ENCODE peak calls at places on chromosomes 4 and X, in five cellular contexts. G is SK-N-SH, A is fibroblast of lung, P is H9, H is MM.1S. L is an unnamed sample.

GRCh38 chrX:40152706-40153334 is 55.1 kb upstream of the BCOR start:
- DNase-seq in G (peak), A (no peak), P (peak), H (no peak), L (peak)

GRCh38 chr4:70688795-70689231 is 481 bp downstream of the UTP3 start:
- DNase-seq in G (peak), A (no peak), P (no peak), H (no peak), L (peak)

GRCh38 chrX:56812515-56813105 is 83.6 kb downstream of the NBDY start:
- DNase-seq in G (no peak), A (peak), P (no peak), H (peak), L (no peak)

GRCh38 chr4:39390603-39391002 is 16.1 kb upstream of the KLB start:
- DNase-seq in G (no peak), A (no peak), P (no peak), H (no peak), L (no peak)

GRCh38 chrX:55489315-55490009 is at the start of gene USP51:
- DNase-seq in G (peak), A (peak), P (peak), H (no peak), L (peak)

GRCh38 chr4:25925486-25926201 is 11.6 kb downstream of the SMIM20 start:
- DNase-seq in G (peak), A (peak), P (peak), H (peak), L (peak)

GRCh38 chrX:43349363-43349762 is 306.7 kb upstream of the MAOA start:
- DNase-seq in G (peak), A (peak), P (peak), H (peak), L (peak)

GRCh38 chr4:98143001-98143899 is at the start of gene STPG2:
- DNase-seq in G (peak), A (peak), P (peak), H (peak), L (peak)

GRCh38 chr4:169611991-169612868 is at the start of gene NEK1:
- DNase-seq in G (peak), A (peak), P (peak), H (peak), L (peak)

GRCh38 chrX:47643926-47644325 is 6.4 kb downstream of the ELK1 start:
- DNase-seq in G (no peak), A (peak), P (no peak), H (peak), L (no peak)

GRCh38 chrX:16739574-16739973 is 20.2 kb downstream of the SYAP1 start:
- DNase-seq in G (no peak), A (no peak), P (no peak), H (no peak), L (no peak)

GRCh38 chrX:133495464-133496391 is 80.4 kb upstream of the GPC4 start:
- DNase-seq in G (no peak), A (peak), P (no peak), H (no peak), L (peak)

GRCh38 chrX:18897611-18898010 is 86.3 kb downstream of the PHKA2 start:
- DNase-seq in G (no peak), A (no peak), P (no peak), H (no peak), L (no peak)

GRCh38 chrX:136531951-136532350 is at the start of gene VGLL1:
- DNase-seq in G (no peak), A (no peak), P (no peak), H (no peak), L (peak)

GRCh38 chrX:136525738-136526606 is 6.0 kb upstream of the VGLL1 start:
- DNase-seq in G (no peak), A (peak), P (no peak), H (no peak), L (peak)

GRCh38 chrX:136528645-136529315 is 3.2 kb upstream of the VGLL1 start:
- DNase-seq in G (no peak), A (no peak), P (peak), H (no peak), L (peak)

GRCh38 chrX:136534131-136534530 is 2.1 kb downstream of the VGLL1 start:
- DNase-seq in G (no peak), A (no peak), P (no peak), H (no peak), L (no peak)

GRCh38 chrX:136529795-136530194 is 2.2 kb upstream of the VGLL1 start:
- DNase-seq in G (no peak), A (no peak), P (no peak), H (no peak), L (no peak)
- H2AFZ ChIP-seq in G (no peak), A (no peak), P (no peak), H (no peak), L (no peak)

GRCh38 chrX:45295587-45295986 is 94.9 kb upstream of the DIPK2B start:
- DNase-seq in G (no peak), A (peak), P (no peak), H (no peak), L (peak)

DNA sequence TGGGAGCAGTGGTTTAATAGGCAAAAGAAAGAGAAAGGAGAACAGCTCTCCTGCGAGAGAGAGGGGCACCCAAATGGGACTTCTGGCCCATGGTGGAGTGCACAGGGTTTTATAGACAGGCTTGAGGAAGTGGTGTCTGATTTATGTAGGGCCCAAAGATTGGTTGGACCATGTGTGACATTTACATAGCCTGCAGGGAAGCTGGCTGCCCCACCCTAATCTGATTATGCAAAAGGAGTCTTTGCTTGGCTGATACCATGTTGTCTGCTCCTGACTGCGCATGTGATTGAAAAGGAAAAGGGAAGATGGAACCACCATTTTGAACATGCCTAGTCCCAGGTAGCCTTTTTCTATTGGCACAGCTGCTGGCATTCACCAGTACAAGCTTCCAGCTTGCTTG is 100.0 kb upstream of the DIPK2B start:
- DNase-seq in G (no peak), A (no peak), P (no peak), H (no peak), L (no peak)
- TF ChIP-seq CTCF in G (no peak), A (no peak), P (no peak), H (no peak), L (no peak)

GRCh38 chr4:3793545-3793944 is 27.4 kb downstream of the ADRA2C start:
- DNase-seq in G (no peak), A (no peak), P (no peak), H (no peak), L (no peak)

GRCh38 chr4:3791256-3791655 is 25.1 kb downstream of the ADRA2C start:
- DNase-seq in G (no peak), A (no peak), P (no peak), H (no peak), L (no peak)

GRCh38 chr4:3790006-3790561 is 23.9 kb downstream of the ADRA2C start:
- DNase-seq in G (peak), A (no peak), P (no peak), H (no peak), L (no peak)

GRCh38 chr4:3792813-3793212 is 26.6 kb downstream of the ADRA2C start:
- DNase-seq in G (peak), A (no peak), P (peak), H (no peak), L (no peak)

GRCh38 chr4:3791910-3792542 is 25.8 kb downstream of the ADRA2C start:
- DNase-seq in G (no peak), A (no peak), P (peak), H (peak), L (peak)
- H2AFZ ChIP-seq in G (no peak), A (no peak), P (no peak), H (no peak), L (no peak)

DNA sequence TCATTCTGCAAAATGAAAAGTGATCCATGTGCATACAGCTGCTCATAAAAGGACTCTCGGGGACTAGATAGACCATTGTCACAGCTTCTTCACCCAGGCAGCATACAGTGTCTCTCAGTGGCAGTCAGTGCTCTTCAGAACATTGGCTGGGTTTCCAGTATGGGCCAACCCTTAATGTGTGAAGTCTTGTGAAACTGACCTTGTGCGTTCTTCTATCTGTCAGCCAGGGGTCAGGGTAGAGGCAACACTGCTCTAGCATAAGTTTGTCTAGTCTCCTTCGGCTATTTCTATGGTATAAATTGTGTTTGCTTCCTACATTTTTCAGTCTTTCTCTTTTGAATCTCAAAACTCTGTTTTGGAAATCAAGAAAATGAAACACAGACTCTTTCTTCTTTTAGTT is 37.0 kb upstream of the SMIM31 start:
- DNase-seq in G (no peak), A (no peak), P (peak), H (no peak), L (peak)
- TF ChIP-seq CTCF in G (peak), A (no peak), P (peak), H (peak), L (peak)

GRCh38 chr4:110503588-110504435 is 27.9 kb downstream of the ENPEP start:
- DNase-seq in G (no peak), A (peak), P (peak), H (peak), L (no peak)
- H2AFZ ChIP-seq in G (no peak), A (no peak), P (no peak), H (no peak), L (no peak)

DNA sequence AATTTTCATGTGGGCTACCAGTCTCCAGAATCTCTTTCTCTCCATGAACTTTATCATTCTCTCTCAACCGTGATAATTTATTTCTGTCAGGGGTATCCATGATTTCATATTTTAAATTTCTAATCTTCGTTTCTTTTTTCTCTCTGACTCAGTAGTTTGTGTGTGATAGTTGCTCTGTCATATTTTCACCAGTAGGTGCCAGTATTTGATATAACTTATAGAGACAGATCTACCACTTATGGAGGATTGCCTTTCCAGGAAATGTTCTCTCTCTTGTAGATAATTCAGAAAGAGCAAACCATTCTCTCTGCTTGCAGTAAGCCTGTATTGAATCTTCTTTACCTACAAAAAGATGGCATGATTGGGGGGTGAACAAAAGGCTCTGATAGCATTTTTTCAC is 79.3 kb upstream of the DYNLT3 start:
- DNase-seq in G (peak), A (peak), P (no peak), H (peak), L (peak)
- TF ChIP-seq CTCF in G (peak), A (no peak), P (peak), H (peak), L (peak)

DNA sequence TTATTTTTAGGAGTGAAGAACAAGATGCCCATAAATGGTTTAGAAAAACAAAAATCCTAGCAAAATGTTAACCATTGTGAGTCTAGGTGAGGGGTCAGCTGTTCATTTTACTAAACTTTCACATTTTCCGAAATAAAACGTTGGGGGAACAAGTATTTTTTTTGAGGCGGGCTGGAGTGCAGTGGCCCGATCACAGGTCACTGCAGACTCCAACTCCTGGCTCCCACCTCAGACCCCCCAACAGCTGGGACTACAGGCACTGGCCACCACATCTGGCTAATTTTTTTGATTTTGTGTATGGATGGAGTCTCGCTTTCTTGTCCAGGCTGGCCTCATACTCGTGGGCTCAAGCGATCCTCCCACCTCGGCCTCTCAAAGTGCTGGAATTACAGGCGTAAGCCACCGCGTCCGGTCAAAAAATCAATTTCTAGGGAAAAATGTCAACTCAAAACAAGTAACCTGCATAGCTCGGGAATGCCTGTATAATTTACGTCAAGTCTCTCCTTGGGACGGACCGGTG is 741 bp upstream of the TAF1 start:
- DNase-seq in G (no peak), A (peak), P (no peak), H (no peak), L (no peak)
- H2AFZ ChIP-seq in G (peak), A (no peak), P (no peak), H (peak), L (no peak)

GRCh38 chr4:8392591-8393190 is 47.8 kb downstream of the ACOX3 start:
- DNase-seq in G (no peak), A (peak), P (no peak), H (no peak), L (no peak)

GRCh38 chr4:8394806-8395205 is 45.7 kb downstream of the ACOX3 start:
- DNase-seq in G (no peak), A (no peak), P (no peak), H (no peak), L (no peak)

GRCh38 chr4:8391972-8392371 is 48.6 kb downstream of the ACOX3 start:
- DNase-seq in G (no peak), A (peak), P (no peak), H (no peak), L (no peak)

GRCh38 chr4:8394125-8394524 is 46.4 kb downstream of the ACOX3 start:
- DNase-seq in G (no peak), A (peak), P (no peak), H (no peak), L (peak)

GRCh38 chr4:8393593-8394038 is 46.9 kb downstream of the ACOX3 start:
- DNase-seq in G (peak), A (peak), P (no peak), H (no peak), L (peak)
- TF ChIP-seq CTCF in G (peak), A (peak), P (no peak), H (no peak), L (no peak)

GRCh38 chr4:114271031-114271430 is 291.6 kb upstream of the ARSJ start:
- DNase-seq in G (no peak), A (no peak), P (no peak), H (no peak), L (no peak)
- H2AFZ ChIP-seq in G (peak), A (no peak), P (no peak), H (no peak), L (no peak)

DNA sequence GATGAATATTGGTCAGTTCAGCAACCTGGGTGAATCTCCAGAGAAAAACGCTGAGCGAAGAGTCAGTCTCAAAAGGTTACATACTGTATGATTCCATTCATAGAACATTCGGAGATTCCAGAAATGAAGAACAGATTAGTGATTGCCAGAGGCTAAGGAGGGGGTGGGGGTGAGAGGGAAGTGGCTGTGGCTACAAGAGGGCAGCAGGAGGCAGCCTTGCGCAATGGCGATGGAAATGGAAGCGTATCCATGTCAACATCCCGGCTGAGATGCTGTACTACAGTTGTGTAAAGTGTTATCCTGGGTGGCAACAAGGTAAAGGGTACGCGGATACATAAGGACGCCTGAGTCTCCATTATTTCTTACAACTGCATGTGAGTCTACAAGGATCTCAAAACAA is 18.0 kb downstream of the LYAR start:
- DNase-seq in G (peak), A (no peak), P (no peak), H (no peak), L (no peak)
- TF ChIP-seq CTCF in G (peak), A (no peak), P (peak), H (no peak), L (no peak)